ENCODE peak calls at places on chromosome 18, in six cellular contexts. M is pancreas; W is CD8-positive, alpha-beta T cell; T is IMR-90; R is tibial nerve; J is H9. X is an unnamed sample. For H3K4me1, the result is how much of the 10 kb centered on the place peaks cover.

GRCh38 chr18:54388203-54389142 is 30.8 kb downstream of the C18orf54 start:
- DNase-seq in M (no peak), W (peak), T (peak), R (no peak), J (peak), X (peak)

GRCh38 chr18:58287626-58288289 is 243.7 kb downstream of the NEDD4L start:
- DNase-seq in M (no peak), W (no peak), T (no peak), R (no peak), J (no peak), X (no peak)

GRCh38 chr18:51153659-51154371 is 43.7 kb downstream of the MEX3C start:
- DNase-seq in M (no peak), W (peak), T (no peak), R (no peak), J (no peak), X (no peak)

GRCh38 chr18:79178044-79178632 is 108.9 kb downstream of the ATP9B start:
- DNase-seq in M (no peak), W (no peak), T (no peak), R (no peak), J (no peak), X (no peak)

GRCh38 chr18:5520464-5520863 is 23.3 kb downstream of the EPB41L3 start:
- DNase-seq in M (no peak), W (no peak), T (no peak), R (no peak), J (no peak), X (no peak)

GRCh38 chr18:26746284-26747130 is 119.0 kb downstream of the AQP4 start:
- DNase-seq in M (no peak), W (no peak), T (no peak), R (no peak), J (no peak), X (peak)

GRCh38 chr18:29191263-29191662 is 1014.3 kb upstream of the CDH2 start:
- DNase-seq in M (no peak), W (no peak), T (peak), R (no peak), J (peak), X (peak)

GRCh38 chr18:48161911-48162698 is 231.6 kb upstream of the SMAD2 start:
- DNase-seq in M (no peak), W (no peak), T (no peak), R (no peak), J (peak), X (no peak)

GRCh38 chr18:28808373-28808772 is 631.4 kb upstream of the CDH2 start:
- DNase-seq in M (no peak), W (no peak), T (no peak), R (no peak), J (no peak), X (no peak)

GRCh38 chr18:581106-581505 is 926 bp downstream of the CETN1 start:
- DNase-seq in M (no peak), W (no peak), T (no peak), R (no peak), J (no peak), X (no peak)

GRCh38 chr18:24176727-24177416 is 38.0 kb downstream of the CABYR start:
- DNase-seq in M (peak), W (peak), T (peak), R (peak), J (peak), X (peak)

GRCh38 chr18:45365835-45366234 is 249.4 kb upstream of the SLC14A2 start:
- DNase-seq in M (no peak), W (no peak), T (no peak), R (no peak), J (no peak), X (no peak)

GRCh38 chr18:27413495-27414401 is 228.6 kb upstream of the CHST9 start:
- DNase-seq in M (no peak), W (no peak), T (no peak), R (peak), J (no peak), X (no peak)

GRCh38 chr18:24987271-24987932 is 364.6 kb downstream of the ZNF521 start:
- DNase-seq in M (no peak), W (no peak), T (peak), R (peak), J (peak), X (no peak)

GRCh38 chr18:3211236-3211992 is 8.4 kb downstream of the MYOM1 start:
- DNase-seq in M (no peak), W (no peak), T (peak), R (no peak), J (no peak), X (peak)

GRCh38 chr18:3212636-3213035 is 7.1 kb downstream of the MYOM1 start:
- DNase-seq in M (no peak), W (no peak), T (no peak), R (no peak), J (no peak), X (no peak)

GRCh38 chr18:3209859-3210569 is 9.8 kb downstream of the MYOM1 start:
- DNase-seq in M (no peak), W (no peak), T (no peak), R (no peak), J (no peak), X (no peak)

GRCh38 chr18:3205239-3205638 is 14.5 kb downstream of the MYOM1 start:
- DNase-seq in M (no peak), W (no peak), T (no peak), R (no peak), J (no peak), X (no peak)

GRCh38 chr18:3207565-3207964 is 12.2 kb downstream of the MYOM1 start:
- DNase-seq in M (no peak), W (no peak), T (peak), R (no peak), J (no peak), X (no peak)
- H3K4me1 ChIP-seq in M (under half), W (under half), T (under half), R (under half), J (under half), X (half or more)

DNA sequence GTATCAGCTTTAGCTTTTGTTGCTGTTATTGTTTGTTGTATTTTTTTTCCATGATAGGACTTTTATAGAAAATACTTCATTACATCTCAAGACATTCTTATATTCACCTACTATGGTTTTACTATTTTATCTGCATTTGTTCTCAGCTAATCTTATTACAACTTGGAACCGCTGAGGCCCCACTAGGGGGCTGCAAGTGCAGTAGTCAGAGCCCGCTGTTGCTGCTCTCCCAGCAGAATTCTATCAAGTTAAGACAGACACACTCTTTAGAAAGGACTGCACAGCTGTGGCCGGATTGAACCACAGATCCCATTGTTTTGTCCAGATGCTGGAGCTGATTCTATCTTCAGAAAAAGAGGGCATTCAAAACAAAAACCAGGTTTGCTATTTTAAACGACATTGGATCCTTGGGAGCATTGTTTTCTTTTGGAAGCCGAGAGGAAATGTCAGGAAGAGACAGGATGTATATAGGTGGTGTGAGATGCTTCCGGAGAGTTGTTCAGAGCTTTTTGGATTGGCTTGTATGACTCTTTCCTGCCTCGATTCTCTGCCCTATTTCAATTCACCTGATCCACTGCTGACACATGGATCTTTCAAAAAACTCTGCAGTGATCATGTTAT is 105.7 kb upstream of the GAREM1 start:
- DNase-seq in M (no peak), W (no peak), T (peak), R (no peak), J (peak), X (peak)
- TF ChIP-seq CTCF in M (no peak), W (no peak), T (peak), R (no peak), J (peak), X (peak)

GRCh38 chr18:42339324-42339723 is 384.3 kb downstream of the PIK3C3 start:
- DNase-seq in M (no peak), W (no peak), T (no peak), R (no peak), J (no peak), X (no peak)
- H3K27ac ChIP-seq in M (no peak), W (no peak), T (no peak), R (no peak), J (no peak), X (no peak)

DNA sequence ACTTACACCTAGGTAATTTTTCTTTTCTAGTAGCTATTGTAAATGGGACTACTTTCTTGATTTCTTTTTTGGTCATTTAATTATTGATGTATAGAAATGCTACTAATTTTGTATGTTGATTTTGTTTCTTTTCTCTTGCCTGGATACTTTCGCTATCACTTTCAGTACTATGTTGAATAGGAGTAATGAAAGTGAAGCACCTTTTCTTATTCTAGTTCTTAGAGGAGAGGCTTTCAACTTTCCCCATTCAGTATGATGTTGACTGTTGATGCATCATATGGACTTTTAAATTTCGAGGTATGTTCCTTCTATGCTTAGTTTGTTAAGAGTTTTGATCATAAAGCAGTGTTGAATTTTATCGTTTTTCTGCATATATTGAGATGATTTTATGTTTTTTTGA is 142.5 kb downstream of the CDH19 start:
- DNase-seq in M (no peak), W (no peak), T (no peak), R (no peak), J (no peak), X (no peak)
- H3K4me1 ChIP-seq in M (under half), W (under half), T (under half), R (under half), J (under half), X (under half)

DNA sequence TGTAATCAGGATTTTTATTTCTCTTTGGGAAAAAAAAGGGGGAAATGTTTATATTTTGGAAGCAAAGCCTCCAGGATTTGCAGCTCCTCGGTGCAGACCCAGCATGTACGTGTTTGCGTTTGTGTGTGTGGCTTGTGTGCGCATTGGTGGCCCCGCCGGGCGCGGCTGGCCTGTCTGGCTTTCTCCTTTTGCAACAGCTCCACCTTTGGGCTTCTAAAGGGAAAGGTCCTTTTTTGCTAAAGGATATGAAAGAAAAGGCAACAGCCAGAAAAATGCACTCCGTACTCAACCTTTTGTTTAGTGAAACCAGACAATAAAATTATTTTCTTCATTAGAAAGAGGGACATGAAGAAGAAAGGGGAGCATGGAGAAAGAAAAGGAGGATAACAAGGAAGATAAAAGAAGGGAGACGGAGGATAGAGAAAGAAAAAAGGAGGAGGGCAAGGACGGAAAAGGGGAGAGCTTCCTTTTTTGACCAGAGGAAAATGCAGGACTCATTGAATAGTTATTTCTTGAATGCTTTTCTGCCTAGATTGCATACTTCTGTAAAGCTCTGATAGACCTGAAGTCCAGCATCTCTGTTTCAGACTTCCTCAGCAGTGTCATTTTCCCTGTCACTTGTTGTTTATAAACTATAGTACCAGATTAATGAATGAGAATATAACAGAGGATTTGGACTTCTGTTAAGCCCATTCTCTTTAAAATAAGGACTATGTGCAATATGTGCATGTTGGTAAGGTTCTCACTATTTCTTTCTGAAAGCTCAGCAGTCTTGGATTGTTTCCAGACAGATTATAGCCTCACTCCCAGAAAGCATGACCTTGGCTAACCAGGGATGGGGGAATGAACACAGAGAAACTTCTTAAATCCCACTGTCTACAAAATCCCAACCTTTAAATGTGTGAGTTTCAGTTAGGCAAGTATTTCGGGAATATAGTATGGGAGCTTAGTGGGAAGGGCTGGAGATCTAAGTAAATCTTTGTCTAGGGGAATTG is 563.1 kb upstream of the PIK3C3 start:
- DNase-seq in M (peak), W (no peak), T (peak), R (no peak), J (peak), X (peak)
- TF ChIP-seq CTCF in M (peak), W (no peak), T (peak), R (no peak), J (peak), X (peak)

GRCh38 chr18:10057808-10058791 is 144.3 kb downstream of the VAPA start:
- DNase-seq in M (no peak), W (no peak), T (peak), R (peak), J (no peak), X (no peak)

GRCh38 chr18:10059610-10060468 is 146.0 kb downstream of the VAPA start:
- DNase-seq in M (no peak), W (no peak), T (peak), R (no peak), J (no peak), X (no peak)

GRCh38 chr18:10062292-10062940 is 148.6 kb downstream of the VAPA start:
- DNase-seq in M (no peak), W (no peak), T (peak), R (no peak), J (no peak), X (peak)

GRCh38 chr18:10061566-10061965 is 147.8 kb downstream of the VAPA start:
- DNase-seq in M (no peak), W (no peak), T (no peak), R (no peak), J (no peak), X (no peak)

GRCh38 chr18:10060469-10060782 is 146.6 kb downstream of the VAPA start:
- DNase-seq in M (no peak), W (no peak), T (no peak), R (no peak), J (no peak), X (no peak)
- H3K27ac ChIP-seq in M (no peak), W (no peak), T (no peak), R (peak), J (no peak), X (no peak)

DNA sequence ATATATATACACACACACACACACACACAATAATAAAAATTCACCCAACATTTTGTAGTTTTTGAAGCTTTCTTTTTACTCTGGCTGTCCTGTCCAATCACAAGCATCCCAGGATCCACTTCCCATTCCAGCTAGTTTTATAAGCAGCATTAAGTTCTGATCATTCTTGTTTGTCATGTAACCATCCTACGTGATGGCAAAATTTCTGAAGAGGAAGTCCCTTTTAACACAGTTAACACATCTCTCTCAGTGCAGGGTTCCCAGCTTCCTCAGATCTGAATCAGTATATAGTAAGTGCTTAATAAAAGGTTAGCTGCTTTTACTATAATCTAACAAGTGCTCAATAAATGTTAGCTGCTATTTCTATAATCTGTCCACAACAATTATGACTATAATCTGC is 26.4 kb downstream of the MYOM1 start:
- DNase-seq in M (no peak), W (no peak), T (no peak), R (no peak), J (no peak), X (no peak)
- H3K4me1 ChIP-seq in M (under half), W (under half), T (under half), R (under half), J (under half), X (under half)

GRCh38 chr18:66222174-66222573 is 381.7 kb downstream of the CDH19 start:
- DNase-seq in M (no peak), W (no peak), T (no peak), R (no peak), J (no peak), X (no peak)
- TF ChIP-seq CTCF in M (no peak), W (no peak), T (no peak), R (no peak), J (no peak), X (no peak)

DNA sequence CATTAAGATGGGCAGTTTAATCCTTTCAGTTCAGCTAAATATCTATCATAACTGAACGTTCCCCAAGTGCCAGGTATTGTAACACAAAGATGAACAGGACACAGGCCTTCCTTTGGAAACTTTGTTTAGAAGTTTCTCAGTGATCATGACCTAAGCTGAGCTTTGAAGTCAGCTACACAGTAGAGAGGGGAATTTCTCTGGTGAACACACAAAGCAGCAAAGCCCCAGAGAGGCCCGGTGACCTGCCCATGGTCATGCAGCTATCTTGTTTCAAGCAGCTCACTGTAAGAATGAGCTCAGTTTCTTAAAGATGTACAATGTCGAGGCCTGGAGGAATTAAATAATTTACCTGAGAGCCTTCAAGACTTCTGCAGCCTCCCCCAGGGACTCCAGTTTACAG is 325.8 kb downstream of the TXNL1 start:
- DNase-seq in M (no peak), W (no peak), T (peak), R (no peak), J (no peak), X (no peak)
- H3K27ac ChIP-seq in M (no peak), W (no peak), T (no peak), R (no peak), J (no peak), X (no peak)

GRCh38 chr18:55903911-55904310 is 315.9 kb upstream of the TCF4 start:
- DNase-seq in M (no peak), W (no peak), T (no peak), R (no peak), J (no peak), X (no peak)
- H3K4me1 ChIP-seq in M (under half), W (under half), T (under half), R (under half), J (under half), X (under half)

X was measured in cardiac muscle cell.